ENCODE peak calls at places on chromosomes 1 and 21, in five cellular contexts. One of them, this sample, is unnamed.

GRCh38 chr1:68904472-68904871 is 407.6 kb upstream of the DEPDC1 start:
- DNase-seq in right cardiac atrium: no peak
- DNase-seq in A549: no peak
- DNase-seq in lung: no peak
- DNase-seq in breast epithelium: no peak
- DNase-seq in this sample: peak; percentile 27

GRCh38 chr1:167797005-167797404 is 75.2 kb downstream of the MPZL1 start:
- DNase-seq in breast epithelium: peak; percentile 94
- DNase-seq in right cardiac atrium: peak; percentile 84
- DNase-seq in lung: peak; percentile 76
- DNase-seq in A549: no peak
- DNase-seq in this sample: no peak

GRCh38 chr1:7379445-7379971 is 391.6 kb upstream of the VAMP3 start:
- DNase-seq in right cardiac atrium: no peak
- DNase-seq in A549: no peak
- DNase-seq in breast epithelium: peak; percentile 68
- DNase-seq in lung: no peak
- DNase-seq in this sample: no peak

GRCh38 chr1:54506594-54506993 is 41.4 kb upstream of the ACOT11 start:
- DNase-seq in breast epithelium: no peak
- DNase-seq in lung: no peak
- DNase-seq in A549: no peak
- DNase-seq in right cardiac atrium: no peak
- DNase-seq in this sample: no peak

GRCh38 chr1:11746092-11746491 is 10.2 kb downstream of the AGTRAP start:
- DNase-seq in breast epithelium: no peak
- DNase-seq in A549: no peak
- DNase-seq in right cardiac atrium: no peak
- DNase-seq in lung: no peak
- DNase-seq in this sample: no peak

GRCh38 chr1:65001238-65001792 is 35.0 kb upstream of the JAK1 start:
- DNase-seq in A549: no peak
- DNase-seq in right cardiac atrium: peak; percentile 94
- DNase-seq in lung: peak; percentile 75
- DNase-seq in breast epithelium: peak; percentile 44
- DNase-seq in this sample: no peak

GRCh38 chr1:220551718-220552117 is 23.8 kb downstream of the MARK1 start:
- DNase-seq in A549: no peak
- DNase-seq in right cardiac atrium: no peak
- DNase-seq in breast epithelium: no peak
- DNase-seq in lung: no peak
- DNase-seq in this sample: no peak

GRCh38 chr1:93631626-93632365 is 49.8 kb downstream of the BCAR3 start:
- DNase-seq in A549: no peak
- DNase-seq in lung: no peak
- DNase-seq in right cardiac atrium: no peak
- DNase-seq in breast epithelium: no peak
- DNase-seq in this sample: no peak

GRCh38 chr1:25006770-25007169 is 76.7 kb upstream of the RUNX3 start:
- DNase-seq in A549: no peak
- DNase-seq in lung: no peak
- DNase-seq in breast epithelium: no peak
- DNase-seq in right cardiac atrium: no peak
- DNase-seq in this sample: no peak

GRCh38 chr21:31173881-31174555 is 135.7 kb upstream of the KRTAP19-8 start:
- DNase-seq in lung: no peak
- DNase-seq in breast epithelium: no peak
- DNase-seq in right cardiac atrium: peak; percentile 51
- DNase-seq in A549: no peak
- DNase-seq in this sample: no peak

GRCh38 chr1:101496109-101496508 is 259.3 kb downstream of the S1PR1 start:
- DNase-seq in lung: no peak
- DNase-seq in breast epithelium: no peak
- DNase-seq in right cardiac atrium: no peak
- DNase-seq in A549: no peak
- DNase-seq in this sample: no peak

GRCh38 chr21:39788383-39788782 is 43.4 kb downstream of the IGSF5 start:
- DNase-seq in A549: peak; percentile 67
- DNase-seq in breast epithelium: peak; percentile 94
- DNase-seq in lung: peak; percentile 89
- DNase-seq in right cardiac atrium: peak; percentile 80
- DNase-seq in this sample: no peak

GRCh38 chr1:54984126-54984842 is 3.9 kb downstream of the TMEM61 start:
- DNase-seq in right cardiac atrium: no peak
- DNase-seq in A549: no peak
- DNase-seq in breast epithelium: no peak
- DNase-seq in lung: no peak
- DNase-seq in this sample: no peak

GRCh38 chr1:87335175-87335992 is 6.7 kb downstream of the LMO4 start:
- DNase-seq in lung: peak; percentile 67
- DNase-seq in breast epithelium: peak; percentile 33
- DNase-seq in right cardiac atrium: peak; percentile 83
- DNase-seq in A549: peak; percentile 25
- DNase-seq in this sample: peak; percentile 70

GRCh38 chr21:28580585-28580984 is 412.1 kb downstream of the LTN1 start:
- DNase-seq in A549: no peak
- DNase-seq in right cardiac atrium: no peak
- DNase-seq in breast epithelium: no peak
- DNase-seq in lung: no peak
- DNase-seq in this sample: no peak

GRCh38 chr1:9275161-9275560 is 17.5 kb upstream of the SPSB1 start:
- DNase-seq in A549: no peak
- DNase-seq in right cardiac atrium: no peak
- DNase-seq in breast epithelium: no peak
- DNase-seq in lung: no peak
- DNase-seq in this sample: no peak

GRCh38 chr21:42435401-42435800 is 31.7 kb downstream of the UBASH3A start:
- DNase-seq in breast epithelium: no peak
- DNase-seq in A549: no peak
- DNase-seq in right cardiac atrium: no peak
- DNase-seq in lung: no peak
- DNase-seq in this sample: no peak

GRCh38 chr1:77175230-77175844 is 43.9 kb downstream of the PIGK start:
- DNase-seq in right cardiac atrium: no peak
- DNase-seq in A549: no peak
- DNase-seq in breast epithelium: no peak
- DNase-seq in lung: no peak
- DNase-seq in this sample: peak; percentile 47

GRCh38 chr21:46054447-46054846 is 43.5 kb upstream of the COL6A2 start:
- DNase-seq in lung: no peak
- DNase-seq in A549: no peak
- DNase-seq in breast epithelium: no peak
- DNase-seq in right cardiac atrium: no peak
- DNase-seq in this sample: no peak

GRCh38 chr1:6273380-6273891 is 12.5 kb upstream of the GPR153 start:
- DNase-seq in breast epithelium: no peak
- DNase-seq in right cardiac atrium: no peak
- DNase-seq in lung: no peak
- DNase-seq in A549: no peak
- DNase-seq in this sample: peak; percentile 56

GRCh38 chr1:234743866-234744581 is 134.0 kb upstream of the IRF2BP2 start:
- DNase-seq in A549: no peak
- DNase-seq in lung: no peak
- DNase-seq in right cardiac atrium: peak; percentile 48
- DNase-seq in breast epithelium: no peak
- DNase-seq in this sample: peak; percentile 46

GRCh38 chr1:228938248-228938891 is 203.1 kb downstream of the RHOU start:
- DNase-seq in breast epithelium: no peak
- DNase-seq in lung: peak; percentile 32
- DNase-seq in right cardiac atrium: peak; percentile 30
- DNase-seq in A549: no peak
- DNase-seq in this sample: no peak

GRCh38 chr1:169794530-169795416 is at the start of gene METTL18:
- DNase-seq in breast epithelium: peak; percentile 80
- DNase-seq in right cardiac atrium: peak; percentile 92
- DNase-seq in A549: peak; percentile 93
- DNase-seq in lung: peak; percentile 90
- DNase-seq in this sample: peak; percentile 93

GRCh38 chr1:6785721-6786505 is 659 bp downstream of the CAMTA1 start:
- DNase-seq in lung: no peak
- DNase-seq in A549: peak; percentile 44
- DNase-seq in right cardiac atrium: peak; percentile 39
- DNase-seq in breast epithelium: peak; percentile 31
- DNase-seq in this sample: no peak

GRCh38 chr1:244239261-244239770 is 188.2 kb downstream of the ZBTB18 start:
- DNase-seq in breast epithelium: no peak
- DNase-seq in right cardiac atrium: no peak
- DNase-seq in A549: no peak
- DNase-seq in lung: no peak
- DNase-seq in this sample: peak; percentile 54

GRCh38 chr1:155645648-155646047 is 35.6 kb downstream of the MSTO1 start:
- DNase-seq in right cardiac atrium: peak; percentile 31
- DNase-seq in A549: no peak
- DNase-seq in lung: no peak
- DNase-seq in breast epithelium: peak; percentile 35
- DNase-seq in this sample: no peak

GRCh38 chr1:155640367-155640766 is 30.3 kb downstream of the MSTO1 start:
- DNase-seq in lung: no peak
- DNase-seq in right cardiac atrium: no peak
- DNase-seq in breast epithelium: no peak
- DNase-seq in A549: no peak
- DNase-seq in this sample: no peak

GRCh38 chr1:155645024-155645423 is 35.0 kb downstream of the MSTO1 start:
- DNase-seq in breast epithelium: peak; percentile 25
- DNase-seq in right cardiac atrium: no peak
- DNase-seq in lung: no peak
- DNase-seq in A549: no peak
- DNase-seq in this sample: no peak

GRCh38 chr1:155646307-155646706 is 36.3 kb downstream of the MSTO1 start:
- DNase-seq in A549: no peak
- DNase-seq in breast epithelium: peak; percentile 92
- DNase-seq in lung: no peak
- DNase-seq in right cardiac atrium: peak; percentile 63
- DNase-seq in this sample: no peak

DNA sequence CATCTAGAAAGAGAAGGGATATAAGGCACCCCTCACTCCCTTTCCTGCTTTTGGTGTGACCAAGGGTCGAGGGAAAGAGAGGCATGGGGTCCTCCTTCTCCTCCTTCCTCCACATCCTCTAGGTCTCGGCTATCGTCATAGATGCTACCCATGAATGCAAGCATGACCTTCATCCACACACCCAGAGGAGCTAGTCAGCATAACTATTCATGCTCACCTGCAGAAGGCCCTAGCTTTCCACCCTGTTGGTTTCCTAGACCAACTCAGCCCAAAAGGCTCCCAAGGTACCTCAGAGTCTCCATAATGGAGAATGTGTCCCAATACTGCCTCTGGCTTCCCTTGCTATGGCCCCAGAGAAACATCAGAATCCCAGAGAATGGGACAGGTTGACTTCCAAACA is 33.2 kb downstream of the MSTO1 start:
- DNase-seq in breast epithelium: no peak
- DNase-seq in A549: no peak
- DNase-seq in right cardiac atrium: no peak
- DNase-seq in lung: no peak
- DNase-seq in this sample: no peak
- H3K9me3 ChIP-seq in breast epithelium: peaks cover 6% of the 10 kb centered on the region
- H3K9me3 ChIP-seq in A549: peaks cover 7% of the 10 kb centered on the region
- H3K9me3 ChIP-seq in right cardiac atrium: peaks cover 3% of the 10 kb centered on the region
- H3K9me3 ChIP-seq in lung: peaks cover 6% of the 10 kb centered on the region
- H3K9me3 ChIP-seq in this sample: peaks cover 30% of the 10 kb centered on the region

GRCh38 chr1:3002349-3003038 is 18.8 kb upstream of the ACTRT2 start:
- DNase-seq in right cardiac atrium: peak; percentile 3
- DNase-seq in lung: no peak
- DNase-seq in breast epithelium: no peak
- DNase-seq in A549: no peak
- DNase-seq in this sample: no peak
- H3K9me3 ChIP-seq in right cardiac atrium: no peaks in the 10 kb centered on the region
- H3K9me3 ChIP-seq in lung: peaks cover 5% of the 10 kb centered on the region
- H3K9me3 ChIP-seq in breast epithelium: peaks cover 4% of the 10 kb centered on the region
- H3K9me3 ChIP-seq in A549: no peaks in the 10 kb centered on the region
- H3K9me3 ChIP-seq in this sample: no peaks in the 10 kb centered on the region

DNA sequence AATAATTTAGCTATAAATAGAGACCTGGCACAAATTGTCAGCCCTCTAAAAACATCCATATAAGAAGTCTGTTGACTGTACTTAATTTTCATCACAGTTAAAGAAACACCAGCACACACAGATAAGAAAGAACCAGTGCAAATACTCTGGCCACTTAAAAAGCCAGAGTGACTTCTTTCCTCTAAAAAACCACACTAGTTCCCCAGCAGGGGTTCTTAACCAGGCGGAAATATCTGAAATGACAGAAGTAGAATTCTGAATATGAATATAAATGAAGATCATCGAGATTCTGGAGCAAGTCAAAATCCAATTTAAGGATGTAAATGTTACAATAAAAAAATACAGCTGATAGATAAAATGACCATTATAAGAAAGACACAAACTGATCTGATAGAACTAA is 870.6 kb upstream of the ADGRL4 start:
- DNase-seq in A549: no peak
- DNase-seq in lung: no peak
- DNase-seq in breast epithelium: no peak
- DNase-seq in right cardiac atrium: no peak
- DNase-seq in this sample: no peak
- H3K9me3 ChIP-seq in A549: no peaks in the 10 kb centered on the region
- H3K9me3 ChIP-seq in lung: peaks cover 9% of the 10 kb centered on the region
- H3K9me3 ChIP-seq in breast epithelium: no peaks in the 10 kb centered on the region
- H3K9me3 ChIP-seq in right cardiac atrium: no peaks in the 10 kb centered on the region
- H3K9me3 ChIP-seq in this sample: no peaks in the 10 kb centered on the region

GRCh38 chr1:88916883-88917282 is 25.5 kb upstream of the GTF2B start:
- DNase-seq in breast epithelium: no peak
- DNase-seq in right cardiac atrium: no peak
- DNase-seq in lung: no peak
- DNase-seq in A549: no peak
- DNase-seq in this sample: no peak
- H3K9me3 ChIP-seq in breast epithelium: peaks cover 26% of the 10 kb centered on the region
- H3K9me3 ChIP-seq in right cardiac atrium: peaks cover 2% of the 10 kb centered on the region
- H3K9me3 ChIP-seq in lung: peaks cover 5% of the 10 kb centered on the region
- H3K9me3 ChIP-seq in A549: peaks cover 25% of the 10 kb centered on the region
- H3K9me3 ChIP-seq in this sample: peaks cover 5% of the 10 kb centered on the region

DNA sequence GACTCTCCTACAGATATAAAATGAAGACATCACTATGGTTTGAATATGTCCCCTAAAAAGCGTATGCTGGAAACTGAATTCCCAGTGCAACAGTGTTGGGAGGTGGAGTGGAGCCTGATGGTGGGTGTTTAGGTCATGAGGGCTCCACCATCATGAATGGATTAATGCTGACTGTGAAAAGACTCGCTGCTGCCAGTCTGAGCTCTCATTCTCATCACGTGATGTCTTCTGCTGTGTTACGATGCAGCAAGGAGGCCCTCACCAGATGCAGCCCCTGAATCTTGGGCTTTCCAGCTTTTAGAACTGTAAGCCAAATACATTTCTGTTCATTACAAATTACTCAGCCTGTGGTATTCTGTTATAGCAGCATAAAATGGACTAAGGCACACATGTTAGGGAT is 73.8 kb upstream of the PPP2R5A start:
- DNase-seq in lung: no peak
- DNase-seq in right cardiac atrium: no peak
- DNase-seq in A549: no peak
- DNase-seq in breast epithelium: no peak
- DNase-seq in this sample: no peak
- H3K9me3 ChIP-seq in lung: no peaks in the 10 kb centered on the region
- H3K9me3 ChIP-seq in right cardiac atrium: no peaks in the 10 kb centered on the region
- H3K9me3 ChIP-seq in A549: no peaks in the 10 kb centered on the region
- H3K9me3 ChIP-seq in breast epithelium: no peaks in the 10 kb centered on the region
- H3K9me3 ChIP-seq in this sample: no peaks in the 10 kb centered on the region

GRCh38 chr1:152539901-152540300 is 25.6 kb downstream of the CRCT1 start:
- DNase-seq in breast epithelium: no peak
- DNase-seq in right cardiac atrium: no peak
- DNase-seq in A549: no peak
- DNase-seq in lung: no peak
- DNase-seq in this sample: no peak
- H3K9me3 ChIP-seq in breast epithelium: no peaks in the 10 kb centered on the region
- H3K9me3 ChIP-seq in right cardiac atrium: no peaks in the 10 kb centered on the region
- H3K9me3 ChIP-seq in A549: no peaks in the 10 kb centered on the region
- H3K9me3 ChIP-seq in lung: peaks cover 5% of the 10 kb centered on the region
- H3K9me3 ChIP-seq in this sample: no peaks in the 10 kb centered on the region

GRCh38 chr1:171741872-171742576 is at the start of gene VAMP4:
- DNase-seq in right cardiac atrium: peak; percentile 88
- DNase-seq in lung: peak; percentile 88
- DNase-seq in A549: peak; percentile 74
- DNase-seq in breast epithelium: peak; percentile 85
- DNase-seq in this sample: peak; percentile 83
- H3K9me3 ChIP-seq in right cardiac atrium: no peaks in the 10 kb centered on the region
- H3K9me3 ChIP-seq in lung: no peaks in the 10 kb centered on the region
- H3K9me3 ChIP-seq in A549: no peaks in the 10 kb centered on the region
- H3K9me3 ChIP-seq in breast epithelium: no peaks in the 10 kb centered on the region
- H3K9me3 ChIP-seq in this sample: no peaks in the 10 kb centered on the region